ENCODE peak calls at places on chromosomes 1 and 21, in ten cellular contexts. T is A549, J is body of pancreas, V is MM.1S, I is cardiac fibroblast, U is Peyer's patch, Y is sigmoid colon, F is transverse colon, R is DND-41, D is foreskin fibroblast. H is an unnamed sample.

GRCh38 chr1:115706774-115707425 is 61.6 kb downstream of the CASQ2 start:
- DNase-seq in T (peak; percentile 31), J (no peak), V (peak; percentile 8), I (peak; percentile 88), U (no peak), Y (no peak), F (no peak), R (peak; percentile 27), D (peak; percentile 12), H (peak; percentile 44)

GRCh38 chr21:31343680-31344480 is at the start of gene TIAM1:
- DNase-seq in T (peak; percentile 4), J (peak; percentile 55), V (no peak), I (peak; percentile 73), U (peak; percentile 54), Y (peak; percentile 80), F (peak; percentile 36), R (no peak), D (peak; percentile 59), H (no peak)

GRCh38 chr1:85349224-85349623 is 72.8 kb upstream of the BCL10 start:
- DNase-seq in T (no peak), J (no peak), V (no peak), I (no peak), U (no peak), Y (no peak), F (no peak), R (no peak), D (no peak), H (no peak)

GRCh38 chr1:181141431-181141910 is 53.0 kb downstream of the IER5 start:
- DNase-seq in T (peak; percentile 85), J (peak; percentile 58), V (no peak), I (peak; percentile 59), U (peak; percentile 51), Y (peak; percentile 67), F (peak; percentile 25), R (peak; percentile 48), D (peak; percentile 91), H (no peak)

GRCh38 chr1:183630748-183631147 is 4.8 kb downstream of the ARPC5 start:
- DNase-seq in T (no peak), J (no peak), V (no peak), I (peak; percentile 54), U (no peak), Y (no peak), F (no peak), R (no peak), D (no peak), H (no peak)

GRCh38 chr1:38134294-38134755 is 87.7 kb upstream of the POU3F1 start:
- DNase-seq in T (no peak), J (no peak), V (no peak), I (no peak), U (no peak), Y (no peak), F (no peak), R (no peak), D (no peak), H (no peak)

GRCh38 chr1:99599678-99600175 is 46.2 kb upstream of the PALMD start:
- DNase-seq in T (peak; percentile 80), J (no peak), V (no peak), I (peak; percentile 92), U (no peak), Y (no peak), F (no peak), R (no peak), D (peak; percentile 74), H (peak; percentile 83)

GRCh38 chr1:36094621-36095061 is 5.9 kb downstream of the ADPRS start:
- DNase-seq in T (no peak), J (no peak), V (no peak), I (no peak), U (no peak), Y (peak; percentile 63), F (no peak), R (no peak), D (peak; percentile 55), H (no peak)

GRCh38 chr1:9416506-9416905 is 122.8 kb upstream of the SLC25A33 start:
- DNase-seq in T (no peak), J (no peak), V (no peak), I (no peak), U (no peak), Y (no peak), F (no peak), R (peak; percentile 65), D (no peak), H (no peak)

GRCh38 chr1:3533051-3534048 is 78.0 kb downstream of the MEGF6 start:
- DNase-seq in T (peak; percentile 23), J (no peak), V (no peak), I (no peak), U (no peak), Y (no peak), F (no peak), R (no peak), D (no peak), H (no peak)

GRCh38 chr1:20266141-20266540 is 24.5 kb upstream of the VWA5B1 start:
- DNase-seq in T (no peak), J (no peak), V (no peak), I (peak; percentile 15), U (no peak), Y (no peak), F (no peak), R (no peak), D (no peak), H (peak; percentile 15)

GRCh38 chr1:147647796-147648633 is 22.3 kb downstream of the ACP6 start:
- DNase-seq in T (no peak), J (no peak), V (no peak), I (no peak), U (peak; percentile 74), Y (no peak), F (peak; percentile 23), R (no peak), D (no peak), H (no peak)

GRCh38 chr1:154407021-154407865 is 2.1 kb downstream of the IL6R start:
- DNase-seq in T (no peak), J (peak; percentile 51), V (peak; percentile 64), I (no peak), U (peak; percentile 49), Y (peak; percentile 76), F (no peak), R (no peak), D (no peak), H (no peak)

GRCh38 chr1:158068918-158069317 is 75.5 kb downstream of the KIRREL1 start:
- DNase-seq in T (no peak), J (no peak), V (no peak), I (no peak), U (no peak), Y (peak; percentile 66), F (no peak), R (no peak), D (peak; percentile 25), H (no peak)

GRCh38 chr1:247118946-247119446 is 14.8 kb upstream of the ZNF669 start:
- DNase-seq in T (peak; percentile 45), J (no peak), V (peak; percentile 9), I (peak; percentile 24), U (no peak), Y (no peak), F (no peak), R (peak; percentile 64), D (no peak), H (no peak)

GRCh38 chr1:26358411-26359384 is 4.8 kb upstream of the CRYBG2 start:
- DNase-seq in T (peak; percentile 60), J (peak; percentile 58), V (peak; percentile 21), I (no peak), U (peak; percentile 91), Y (no peak), F (peak; percentile 83), R (peak; percentile 26), D (no peak), H (no peak)

GRCh38 chr1:197838836-197839235 is 63.6 kb upstream of the DENND1B start:
- DNase-seq in T (peak; percentile 56), J (no peak), V (no peak), I (peak; percentile 71), U (no peak), Y (no peak), F (no peak), R (no peak), D (peak; percentile 77), H (no peak)

GRCh38 chr1:32540589-32540988 is 1.4 kb downstream of the ZBTB8A start:
- DNase-seq in T (peak; percentile 13), J (no peak), V (no peak), I (no peak), U (no peak), Y (no peak), F (no peak), R (no peak), D (no peak), H (no peak)
- TF ChIP-seq CTCF in T (no peak), J (no peak), V (no peak), I (no peak), U (no peak), Y (no peak), F (no peak), R (no peak), D (no peak), H (no peak)

DNA sequence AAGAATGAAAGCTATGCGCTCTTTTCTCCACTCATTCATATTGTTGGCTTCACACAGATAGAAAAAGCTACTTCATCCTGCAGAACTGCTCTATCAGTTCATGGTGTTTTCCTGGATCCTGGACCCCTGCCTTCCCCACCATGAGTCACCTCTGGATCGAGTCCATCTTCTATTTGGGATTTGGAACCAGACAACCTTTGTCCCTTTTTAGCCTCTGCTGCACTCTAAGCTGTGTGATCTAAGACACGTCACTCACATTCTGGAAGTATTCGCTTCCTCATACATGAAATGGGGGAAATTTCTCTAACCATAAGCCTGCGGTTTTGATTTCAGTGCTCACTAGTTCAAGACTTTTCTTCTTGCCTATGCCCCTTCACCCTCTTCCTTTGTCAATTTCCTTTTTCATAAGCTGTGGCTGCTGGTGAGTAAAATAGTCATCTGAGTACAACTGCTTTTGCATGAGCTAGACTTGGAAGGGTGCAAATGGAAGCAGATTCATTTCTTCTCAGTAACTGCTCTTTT is 14.1 kb upstream of the DEGS1 start:
- DNase-seq in T (peak; percentile 55), J (peak; percentile 37), V (peak; percentile 79), I (peak; percentile 90), U (no peak), Y (peak; percentile 74), F (no peak), R (peak; percentile 43), D (peak; percentile 57), H (peak; percentile 98)
- H3K4me3 ChIP-seq in T (no peak overlapping the region), J (no peak overlapping the region), V (no peak overlapping the region), I (no peak overlapping the region), U (no peak overlapping the region), Y (no peak overlapping the region), F (no peak overlapping the region), R (no peak overlapping the region), D (no peak overlapping the region), H (no peak overlapping the region)

GRCh38 chr21:39373634-39374033 is 24.7 kb upstream of the HMGN1 start:
- DNase-seq in T (peak; percentile 56), J (peak; percentile 36), V (no peak), I (peak; percentile 53), U (no peak), Y (no peak), F (no peak), R (no peak), D (peak; percentile 50), H (no peak)
- TF ChIP-seq CTCF in T (no peak), J (no peak), V (peak; percentile 5), I (peak; percentile 37), U (no peak), Y (no peak), F (no peak), R (no peak), D (peak; percentile 44), H (peak; percentile 42)

GRCh38 chr1:94209982-94210381 is 27.4 kb downstream of the ARHGAP29 start:
- DNase-seq in T (no peak), J (no peak), V (no peak), I (no peak), U (no peak), Y (no peak), F (no peak), R (no peak), D (no peak), H (no peak)

GRCh38 chr1:94218332-94218731 is 19.1 kb downstream of the ARHGAP29 start:
- DNase-seq in T (no peak), J (no peak), V (no peak), I (no peak), U (no peak), Y (no peak), F (no peak), R (no peak), D (no peak), H (no peak)

GRCh38 chr1:94215955-94216354 is 21.4 kb downstream of the ARHGAP29 start:
- DNase-seq in T (no peak), J (no peak), V (no peak), I (no peak), U (no peak), Y (no peak), F (no peak), R (no peak), D (no peak), H (no peak)
- H3K4me3 ChIP-seq in T (no peak overlapping the region), J (no peak overlapping the region), V (no peak overlapping the region), I (no peak overlapping the region), U (no peak overlapping the region), Y (no peak overlapping the region), F (no peak overlapping the region), R (no peak overlapping the region), D (no peak overlapping the region), H (no peak overlapping the region)